ENCODE peak calls at places on chromosome 20, in six cellular contexts. R is mesendoderm, L is H1, O is neuronal stem cell, M is H9, S is IMR-90. W is an unnamed sample.

GRCh38 chr20:1474817-1475603 is 8.4 kb upstream of the NSFL1C start:
- DNase-seq in R (peak), L (no peak), O (no peak), M (no peak), S (no peak), W (no peak)

GRCh38 chr20:37573626-37574198 is 46.0 kb upstream of the BLCAP start:
- DNase-seq in R (no peak), L (no peak), O (no peak), M (peak), S (no peak), W (no peak)

GRCh38 chr20:6157345-6157744 is 34.5 kb upstream of the FERMT1 start:
- DNase-seq in R (no peak), L (no peak), O (no peak), M (no peak), S (peak), W (no peak)

GRCh38 chr20:33475381-33476160 is 14.3 kb upstream of the CBFA2T2 start:
- DNase-seq in R (no peak), L (no peak), O (no peak), M (peak), S (no peak), W (no peak)

GRCh38 chr20:48148916-48149672 is 363.8 kb upstream of the SULF2 start:
- DNase-seq in R (no peak), L (no peak), O (no peak), M (no peak), S (no peak), W (no peak)

GRCh38 chr20:62163485-62163865 is 19.4 kb upstream of the MTG2 start:
- DNase-seq in R (no peak), L (no peak), O (no peak), M (no peak), S (no peak), W (no peak)

GRCh38 chr20:53621482-53622246 is 28.0 kb upstream of the ZNF217 start:
- DNase-seq in R (peak), L (peak), O (no peak), M (no peak), S (peak), W (peak)

GRCh38 chr20:45470939-45471338 is 1.4 kb downstream of the WFDC2 start:
- DNase-seq in R (peak), L (no peak), O (no peak), M (no peak), S (no peak), W (no peak)

GRCh38 chr20:48524582-48524981 is 303.2 kb downstream of the PREX1 start:
- DNase-seq in R (no peak), L (peak), O (no peak), M (no peak), S (no peak), W (no peak)

GRCh38 chr20:53899351-53900167 is 170.8 kb downstream of the BCAS1 start:
- DNase-seq in R (no peak), L (no peak), O (no peak), M (no peak), S (peak), W (peak)

GRCh38 chr20:36998652-36999051 is 47.1 kb upstream of the SAMHD1 start:
- DNase-seq in R (no peak), L (no peak), O (no peak), M (no peak), S (no peak), W (no peak)

GRCh38 chr20:53652090-53652858 is 58.6 kb upstream of the ZNF217 start:
- DNase-seq in R (no peak), L (no peak), O (no peak), M (no peak), S (peak), W (peak)

GRCh38 chr20:53763707-53764415 is 170.2 kb upstream of the ZNF217 start:
- DNase-seq in R (peak), L (peak), O (no peak), M (peak), S (peak), W (peak)

GRCh38 chr20:63158352-63158751 is 57.6 kb downstream of the YTHDF1 start:
- DNase-seq in R (no peak), L (no peak), O (no peak), M (no peak), S (no peak), W (no peak)

GRCh38 chr20:54221383-54221782 is 13.5 kb downstream of the PFDN4 start:
- DNase-seq in R (no peak), L (no peak), O (no peak), M (no peak), S (no peak), W (no peak)

GRCh38 chr20:10040070-10040970 is 5.5 kb downstream of the ANKEF1 start:
- DNase-seq in R (no peak), L (no peak), O (no peak), M (no peak), S (peak), W (peak)

GRCh38 chr20:46767127-46767761 is 57.8 kb downstream of the SLC2A10 start:
- DNase-seq in R (peak), L (peak), O (peak), M (peak), S (peak), W (peak)

GRCh38 chr20:13875265-13875811 is 90.5 kb downstream of the NDUFAF5 start:
- DNase-seq in R (no peak), L (no peak), O (no peak), M (no peak), S (no peak), W (no peak)

GRCh38 chr20:3461911-3462677 is 8.7 kb upstream of the ATRN start:
- DNase-seq in R (no peak), L (no peak), O (no peak), M (no peak), S (no peak), W (peak)

GRCh38 chr20:47476452-47476851 is 25.2 kb upstream of the NCOA3 start:
- DNase-seq in R (no peak), L (no peak), O (no peak), M (no peak), S (no peak), W (no peak)

GRCh38 chr20:25035924-25036323 is 22.0 kb downstream of the ACSS1 start:
- DNase-seq in R (no peak), L (no peak), O (no peak), M (no peak), S (no peak), W (no peak)

GRCh38 chr20:13810446-13810845 is 25.6 kb downstream of the NDUFAF5 start:
- DNase-seq in R (no peak), L (no peak), O (no peak), M (no peak), S (no peak), W (no peak)

GRCh38 chr20:38180781-38181180 is 15.7 kb upstream of the TGM2 start:
- DNase-seq in R (no peak), L (no peak), O (no peak), M (no peak), S (peak), W (no peak)

GRCh38 chr20:44532981-44533331 is 11.1 kb upstream of the SERINC3 start:
- DNase-seq in R (no peak), L (no peak), O (no peak), M (no peak), S (peak), W (peak)

GRCh38 chr20:35387334-35387733 is 24.4 kb downstream of the UQCC1 start:
- DNase-seq in R (no peak), L (no peak), O (no peak), M (no peak), S (peak), W (peak)

GRCh38 chr20:4443016-4443415 is 278.7 kb upstream of the PRND start:
- DNase-seq in R (no peak), L (no peak), O (no peak), M (no peak), S (no peak), W (no peak)

GRCh38 chr20:10673176-10673830 is 496 bp downstream of the JAG1 start:
- DNase-seq in R (no peak), L (peak), O (no peak), M (peak), S (no peak), W (no peak)

GRCh38 chr20:11267131-11267761 is 593.4 kb upstream of the JAG1 start:
- DNase-seq in R (peak), L (no peak), O (peak), M (peak), S (peak), W (peak)

GRCh38 chr20:39214778-39215177 is 252.6 kb downstream of the DHX35 start:
- DNase-seq in R (peak), L (no peak), O (no peak), M (peak), S (no peak), W (no peak)

GRCh38 chr20:43915209-43916072 is 789 bp downstream of the TOX2 start:
- DNase-seq in R (peak), L (peak), O (no peak), M (peak), S (peak), W (peak)

GRCh38 chr20:2485080-2485479 is 14.5 kb upstream of the SNRPB start:
- DNase-seq in R (no peak), L (no peak), O (no peak), M (no peak), S (no peak), W (no peak)

GRCh38 chr20:21090112-21090737 is 15.9 kb downstream of the LINC00237 start:
- DNase-seq in R (peak), L (no peak), O (no peak), M (no peak), S (no peak), W (no peak)

GRCh38 chr20:25540273-25540672 is 45.1 kb downstream of the NINL start:
- DNase-seq in R (peak), L (no peak), O (peak), M (peak), S (no peak), W (no peak)

GRCh38 chr20:46546936-46547335 is 3.5 kb downstream of the OCSTAMP start:
- DNase-seq in R (no peak), L (no peak), O (no peak), M (no peak), S (no peak), W (no peak)

GRCh38 chr20:1469925-1470571 is 3.4 kb upstream of the NSFL1C start:
- DNase-seq in R (peak), L (peak), O (peak), M (peak), S (peak), W (peak)

GRCh38 chr20:61127311-61128044 is 124.6 kb upstream of the CDH4 start:
- DNase-seq in R (no peak), L (no peak), O (no peak), M (no peak), S (peak), W (peak)

GRCh38 chr20:62219992-62220665 is at the start of gene HRH3:
- DNase-seq in R (peak), L (peak), O (peak), M (peak), S (no peak), W (peak)

GRCh38 chr20:62603907-62604785 is 38.2 kb upstream of the SLCO4A1 start:
- DNase-seq in R (no peak), L (no peak), O (no peak), M (no peak), S (no peak), W (no peak)

DNA sequence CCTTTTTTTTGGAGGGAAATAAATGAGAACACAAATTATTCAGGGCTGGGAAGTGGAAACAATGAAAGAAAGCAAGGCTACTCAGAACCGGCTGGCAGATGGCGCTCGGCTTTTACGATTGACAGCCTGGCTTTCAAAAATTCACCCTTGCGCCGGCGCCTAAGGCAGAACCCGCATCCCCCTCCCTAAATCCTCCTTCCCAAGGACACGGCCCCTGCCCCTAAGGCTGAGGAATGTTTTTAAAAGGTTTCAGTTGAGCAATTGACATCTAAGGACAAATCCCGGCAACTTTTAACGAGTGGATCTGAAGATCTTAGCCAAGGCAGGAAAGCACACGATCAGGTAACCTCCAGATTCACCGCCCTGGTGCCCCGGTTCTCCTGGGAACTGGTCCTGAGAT is 16.3 kb downstream of the GNAS start:
- DNase-seq in R (no peak), L (no peak), O (no peak), M (peak), S (no peak), W (no peak)
- H2BK15ac ChIP-seq in R (no peak), L (no peak), O (no peak), M (no peak), S (no peak), W (no peak)

DNA sequence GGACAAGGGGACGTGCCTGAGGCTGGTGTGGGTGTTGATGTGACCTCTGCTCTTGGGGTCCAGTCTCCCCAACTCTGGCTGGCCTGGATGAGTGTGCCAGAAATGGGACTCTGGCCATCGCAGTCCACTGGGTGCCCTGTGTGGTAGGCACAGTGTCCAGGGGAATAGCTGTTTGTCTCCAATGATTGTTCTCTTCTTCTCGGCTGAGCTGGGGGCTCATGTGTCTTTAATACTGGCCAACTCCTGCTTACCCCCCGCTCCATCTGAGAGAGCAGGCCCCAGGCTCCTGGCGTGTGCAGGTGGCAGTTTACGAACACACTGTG is 45.0 kb downstream of the RBM38 start:
- DNase-seq in R (no peak), L (no peak), O (no peak), M (no peak), S (no peak), W (no peak)
- H3K4me2 ChIP-seq in R (no peak), L (no peak), O (no peak), M (no peak), S (no peak), W (no peak)

GRCh38 chr20:16580596-16580995 is 7.3 kb upstream of the KIF16B start:
- DNase-seq in R (no peak), L (no peak), O (no peak), M (no peak), S (no peak), W (no peak)

GRCh38 chr20:16576219-16576618 is 3.0 kb upstream of the KIF16B start:
- DNase-seq in R (no peak), L (no peak), O (no peak), M (no peak), S (no peak), W (no peak)

GRCh38 chr20:16583444-16583843 is 10.2 kb upstream of the KIF16B start:
- DNase-seq in R (no peak), L (no peak), O (no peak), M (no peak), S (peak), W (no peak)

GRCh38 chr20:16580127-16580526 is 6.9 kb upstream of the KIF16B start:
- DNase-seq in R (no peak), L (no peak), O (no peak), M (no peak), S (peak), W (peak)

DNA sequence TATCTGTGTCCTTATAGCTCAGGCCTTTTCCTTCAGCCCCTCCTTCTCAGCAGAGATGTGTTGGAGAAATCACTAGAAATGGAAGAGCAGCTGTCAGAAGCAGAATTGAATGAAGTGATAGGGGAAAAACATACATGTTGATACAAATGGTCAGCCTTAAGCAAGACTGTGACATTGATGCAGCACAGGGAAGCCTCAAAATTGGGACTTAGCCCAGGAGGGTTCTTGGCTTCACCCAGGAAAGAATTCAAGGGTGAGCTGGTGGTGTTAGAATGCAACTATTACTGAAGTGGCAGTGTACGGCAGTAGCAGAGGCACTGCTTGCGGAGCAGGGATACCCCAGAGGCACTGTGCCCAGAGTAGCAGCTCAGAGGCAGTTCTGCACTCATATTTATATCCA is 8.0 kb upstream of the KIF16B start:
- DNase-seq in R (no peak), L (no peak), O (no peak), M (no peak), S (no peak), W (no peak)
- H2BK15ac ChIP-seq in R (no peak), L (no peak), O (no peak), M (no peak), S (no peak), W (no peak)

DNA sequence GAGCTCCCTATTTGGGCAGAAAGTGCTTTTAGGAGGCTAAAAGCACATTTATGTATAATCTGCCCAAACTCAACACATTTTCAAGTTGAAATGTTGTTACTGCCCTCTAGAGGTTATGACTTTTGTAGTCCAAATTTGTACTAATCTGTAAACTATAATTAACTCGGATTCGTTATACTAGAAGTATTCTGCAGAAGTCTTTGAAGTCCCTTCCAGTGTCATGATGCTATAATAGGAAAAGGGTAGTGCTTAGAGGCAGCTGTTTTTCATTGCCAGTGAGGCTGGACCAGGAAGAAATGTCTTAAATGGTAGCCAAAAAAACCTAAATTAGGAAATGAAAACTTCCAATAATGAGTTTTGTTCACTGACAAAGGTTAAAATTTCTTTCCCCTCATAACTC is 44.8 kb upstream of the EMILIN3 start:
- DNase-seq in R (no peak), L (no peak), O (no peak), M (no peak), S (peak), W (peak)
- H3K4me2 ChIP-seq in R (no peak), L (no peak), O (no peak), M (no peak), S (no peak), W (no peak)

GRCh38 chr20:19120569-19120968 is 91.9 kb upstream of the SLC24A3 start:
- DNase-seq in R (no peak), L (no peak), O (no peak), M (no peak), S (no peak), W (no peak)
- H2BK15ac ChIP-seq in R (no peak), L (no peak), O (no peak), M (no peak), S (no peak), W (no peak)

GRCh38 chr20:50478162-50479036 is 31.8 kb upstream of the PTPN1 start:
- DNase-seq in R (peak), L (peak), O (peak), M (peak), S (peak), W (peak)

GRCh38 chr20:50484271-50484976 is 25.8 kb upstream of the PTPN1 start:
- DNase-seq in R (no peak), L (no peak), O (no peak), M (no peak), S (no peak), W (no peak)

GRCh38 chr20:50487397-50487796 is 22.8 kb upstream of the PTPN1 start:
- DNase-seq in R (no peak), L (no peak), O (no peak), M (no peak), S (no peak), W (no peak)

GRCh38 chr20:50481741-50482140 is 28.4 kb upstream of the PTPN1 start:
- DNase-seq in R (no peak), L (no peak), O (no peak), M (no peak), S (no peak), W (no peak)

DNA sequence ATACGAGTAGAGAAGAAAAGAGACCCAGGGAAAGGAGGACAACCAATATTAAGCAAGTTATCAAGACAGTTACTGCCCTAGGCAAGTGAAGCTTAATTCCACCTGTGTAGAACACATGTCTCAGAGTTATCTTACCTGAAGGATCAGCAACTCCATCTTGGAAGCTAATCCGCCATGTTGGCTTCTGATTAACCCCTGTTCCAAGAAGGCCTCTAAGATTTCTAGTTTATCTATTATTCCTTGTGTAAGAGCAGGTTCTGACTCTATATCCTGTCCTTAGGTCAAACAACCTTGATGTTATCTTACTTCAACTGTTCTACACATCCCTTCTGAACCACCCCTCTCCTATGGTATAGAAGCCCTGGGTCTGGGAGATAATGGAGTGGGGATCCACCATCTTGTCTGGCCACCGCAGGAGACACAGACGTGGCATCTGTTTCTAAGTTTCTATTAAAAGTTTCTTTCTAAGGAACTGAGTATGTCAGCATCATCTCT is 27.7 kb upstream of the PTPN1 start:
- DNase-seq in R (no peak), L (no peak), O (no peak), M (no peak), S (no peak), W (no peak)
- H3K4me2 ChIP-seq in R (no peak), L (no peak), O (no peak), M (no peak), S (no peak), W (no peak)